ENCODE peak calls at places on chromosomes 11 and 22, in ten cellular contexts. V is H9; T is fibroblast of lung; C is iPS DF 6.9; I is heart left ventricle; X is naive thymus-derived CD4-positive, alpha-beta T cell; K is RWPE1; L is A549; Y is body of pancreas; W is HL-60. M is an unnamed sample.
A peak's percentile ranks its signal among the peaks of the same experiment; 100 is the strongest.

GRCh38 chr22:43185860-43186261 is 1.1 kb downstream of the TTLL12 start:
- DNase-seq in V (no peak), T (peak; percentile 28), C (no peak), I (peak; percentile 61), X (no peak), K (peak; percentile 44), L (peak; percentile 26), Y (peak; percentile 78), W (peak; percentile 12), M (no peak)

GRCh38 chr11:44188643-44189042 is 93.2 kb downstream of the EXT2 start:
- DNase-seq in V (no peak), T (peak; percentile 36), C (no peak), I (no peak), X (no peak), K (no peak), L (no peak), Y (no peak), W (no peak), M (no peak)

GRCh38 chr22:48650323-48651035 is 1177.2 kb downstream of the BRD1 start:
- DNase-seq in V (no peak), T (no peak), C (no peak), I (no peak), X (no peak), K (no peak), L (no peak), Y (no peak), W (no peak), M (no peak)

GRCh38 chr11:20597137-20597923 is 2.1 kb upstream of the SLC6A5 start:
- DNase-seq in V (no peak), T (no peak), C (no peak), I (no peak), X (no peak), K (no peak), L (no peak), Y (no peak), W (no peak), M (no peak)

GRCh38 chr22:44571566-44572413 is 73.8 kb upstream of the RTL6 start:
- DNase-seq in V (no peak), T (no peak), C (no peak), I (no peak), X (no peak), K (no peak), L (no peak), Y (no peak), W (no peak), M (no peak)

GRCh38 chr11:3167143-3168119 is 2.3 kb upstream of the OSBPL5 start:
- DNase-seq in V (no peak), T (no peak), C (no peak), I (no peak), X (no peak), K (no peak), L (no peak), Y (no peak), W (peak; percentile 46), M (peak; percentile 57)

GRCh38 chr11:15707971-15708370 is 593.2 kb downstream of the INSC start:
- DNase-seq in V (peak; percentile 36), T (peak; percentile 96), C (no peak), I (peak; percentile 37), X (no peak), K (peak; percentile 13), L (peak; percentile 8), Y (peak; percentile 65), W (no peak), M (peak; percentile 53)

GRCh38 chr22:37163618-37164534 is 14.2 kb upstream of the IL2RB start:
- DNase-seq in V (no peak), T (no peak), C (no peak), I (no peak), X (no peak), K (no peak), L (no peak), Y (no peak), W (no peak), M (no peak)

GRCh38 chr22:33576205-33576604 is 344.1 kb downstream of the LARGE1 start:
- DNase-seq in V (no peak), T (no peak), C (no peak), I (no peak), X (no peak), K (no peak), L (no peak), Y (no peak), W (no peak), M (no peak)

GRCh38 chr11:86916330-86916729 is 38.9 kb downstream of the FZD4 start:
- DNase-seq in V (no peak), T (peak; percentile 66), C (no peak), I (peak; percentile 32), X (no peak), K (peak; percentile 77), L (peak; percentile 60), Y (no peak), W (no peak), M (no peak)

GRCh38 chr11:58796333-58797049 is 48.0 kb downstream of the GLYATL2 start:
- DNase-seq in V (no peak), T (no peak), C (no peak), I (no peak), X (no peak), K (no peak), L (no peak), Y (peak; percentile 17), W (no peak), M (no peak)

GRCh38 chr11:13256216-13256615 is 21.4 kb upstream of the BMAL1 start:
- DNase-seq in V (no peak), T (no peak), C (no peak), I (no peak), X (no peak), K (no peak), L (no peak), Y (no peak), W (no peak), M (no peak)

GRCh38 chr11:39037611-39038010 is 2421.8 kb downstream of the LRRC4C start:
- DNase-seq in V (no peak), T (no peak), C (no peak), I (no peak), X (no peak), K (no peak), L (no peak), Y (no peak), W (no peak), M (no peak)

GRCh38 chr11:32421992-32422391 is 13.3 kb downstream of the WT1 start:
- DNase-seq in V (no peak), T (no peak), C (no peak), I (no peak), X (no peak), K (no peak), L (no peak), Y (no peak), W (no peak), M (no peak)

GRCh38 chr11:32416301-32416700 is 19.0 kb downstream of the WT1 start:
- DNase-seq in V (no peak), T (no peak), C (no peak), I (no peak), X (no peak), K (no peak), L (no peak), Y (no peak), W (no peak), M (no peak)

GRCh38 chr11:32420937-32421532 is 14.3 kb downstream of the WT1 start:
- DNase-seq in V (no peak), T (no peak), C (no peak), I (peak; percentile 64), X (peak; percentile 8), K (no peak), L (no peak), Y (no peak), W (peak; percentile 84), M (no peak)

GRCh38 chr11:32420139-32420538 is 15.2 kb downstream of the WT1 start:
- DNase-seq in V (no peak), T (no peak), C (no peak), I (no peak), X (no peak), K (no peak), L (no peak), Y (no peak), W (no peak), M (no peak)

GRCh38 chr11:32418836-32419235 is 16.5 kb downstream of the WT1 start:
- DNase-seq in V (no peak), T (no peak), C (no peak), I (no peak), X (no peak), K (no peak), L (no peak), Y (no peak), W (no peak), M (no peak)
- H3K27ac ChIP-seq in V (no peak overlapping the region), T (no peak overlapping the region), C (no peak overlapping the region), I (no peak overlapping the region), X (no peak overlapping the region), K (no peak overlapping the region), L (no peak overlapping the region), Y (no peak overlapping the region), W (peak overlapping the region; percentile 10), M (no peak overlapping the region)

DNA sequence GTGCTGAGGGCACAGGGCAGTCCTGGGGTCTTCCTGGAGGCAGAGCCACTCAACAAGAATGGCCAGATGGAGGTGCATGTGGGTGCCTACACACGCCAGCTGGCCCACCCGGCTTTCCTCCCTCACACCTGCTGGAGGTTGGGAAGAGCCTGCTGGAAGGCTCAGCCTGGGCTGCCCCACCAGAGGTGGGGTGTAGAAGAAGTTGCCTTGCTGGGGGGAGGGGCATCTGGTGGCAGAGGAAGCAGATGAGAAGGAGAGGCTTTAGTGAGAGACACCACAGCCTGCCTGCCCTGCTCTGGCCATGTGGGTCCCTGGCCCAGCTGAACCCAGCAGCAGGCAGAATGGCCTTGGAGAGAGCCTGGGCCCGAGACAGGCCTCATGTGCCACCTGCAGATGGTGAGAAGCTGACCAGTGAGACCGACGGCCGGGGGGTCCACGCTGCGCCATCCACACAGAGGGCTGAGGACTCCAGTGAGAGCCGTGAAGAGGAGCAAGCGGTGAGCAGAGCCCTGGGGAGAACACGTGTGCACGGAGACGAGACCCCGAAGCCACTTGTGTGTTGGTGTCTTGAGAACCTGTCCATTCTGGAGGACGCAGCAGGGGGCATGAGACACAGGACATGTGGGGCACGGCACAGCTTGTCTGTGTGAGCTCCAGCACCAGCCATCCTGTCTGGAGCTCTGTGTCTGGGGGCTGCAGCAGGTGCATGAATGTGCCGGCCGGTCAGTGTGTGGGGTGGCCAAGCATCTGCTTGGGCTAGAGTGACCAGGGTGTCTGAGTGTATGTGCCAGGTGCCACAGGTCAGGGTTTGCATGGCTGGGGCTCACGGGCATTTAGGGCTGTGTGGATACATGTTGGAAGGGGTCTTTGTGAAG is 2.7 kb downstream of the B4GALNT4 start:
- DNase-seq in V (no peak), T (no peak), C (no peak), I (no peak), X (no peak), K (no peak), L (no peak), Y (no peak), W (no peak), M (no peak)
- H3K27ac ChIP-seq in V (no peak overlapping the region), T (no peak overlapping the region), C (no peak overlapping the region), I (no peak overlapping the region), X (no peak overlapping the region), K (peak overlapping the region; percentile 69), L (no peak overlapping the region), Y (no peak overlapping the region), W (no peak overlapping the region), M (no peak overlapping the region)

GRCh38 chr22:21823740-21824438 is 43.6 kb downstream of the MAPK1 start:
- DNase-seq in V (no peak), T (no peak), C (no peak), I (no peak), X (no peak), K (no peak), L (no peak), Y (no peak), W (no peak), M (no peak)
- H3K27ac ChIP-seq in V (no peak overlapping the region), T (peak overlapping the region; percentile 9), C (no peak overlapping the region), I (no peak overlapping the region), X (no peak overlapping the region), K (no peak overlapping the region), L (no peak overlapping the region), Y (no peak overlapping the region), W (no peak overlapping the region), M (no peak overlapping the region)

GRCh38 chr11:65016705-65017104 is 2.7 kb downstream of the ARL2 start:
- DNase-seq in V (peak; percentile 44), T (no peak), C (no peak), I (no peak), X (no peak), K (no peak), L (no peak), Y (no peak), W (no peak), M (no peak)
- H3K27ac ChIP-seq in V (no peak overlapping the region), T (no peak overlapping the region), C (no peak overlapping the region), I (no peak overlapping the region), X (no peak overlapping the region), K (peak overlapping the region; percentile 98), L (no peak overlapping the region), Y (no peak overlapping the region), W (no peak overlapping the region), M (no peak overlapping the region)